ENCODE peak calls at places on chromosomes 5 and 9, in seven cellular contexts. J is kidney epithelial cell, G is NB4, F is fibroblast of mammary gland, I is SK-N-SH, B is body of pancreas, A is thyroid gland. M is an unnamed sample.

GRCh38 chr9:419571-420156 is 205.0 kb downstream of the DOCK8 start:
- DNase-seq in J (no peak), G (no peak), F (peak; percentile 25), I (no peak), B (no peak), A (no peak), M (no peak)

GRCh38 chr5:35773936-35774335 is 82.8 kb upstream of the IL7R start:
- DNase-seq in J (no peak), G (no peak), F (peak; percentile 93), I (no peak), B (no peak), A (no peak), M (no peak)

GRCh38 chr5:32710335-32710858 is 724 bp upstream of the NPR3 start:
- DNase-seq in J (no peak), G (no peak), F (peak; percentile 21), I (peak; percentile 41), B (peak; percentile 25), A (peak; percentile 67), M (no peak)

GRCh38 chr5:4189317-4189716 is 593.7 kb downstream of the IRX1 start:
- DNase-seq in J (no peak), G (no peak), F (no peak), I (no peak), B (no peak), A (no peak), M (no peak)

GRCh38 chr5:90932052-90932699 is 373.6 kb downstream of the ADGRV1 start:
- DNase-seq in J (no peak), G (peak; percentile 59), F (peak; percentile 69), I (peak; percentile 77), B (peak; percentile 42), A (peak; percentile 53), M (peak; percentile 68)

GRCh38 chr5:168209561-168209960 is 81.9 kb upstream of the WWC1 start:
- DNase-seq in J (no peak), G (no peak), F (no peak), I (no peak), B (no peak), A (no peak), M (no peak)

GRCh38 chr9:77793909-77794308 is 145.8 kb upstream of the GNA14 start:
- DNase-seq in J (no peak), G (no peak), F (peak; percentile 73), I (no peak), B (no peak), A (no peak), M (no peak)

GRCh38 chr5:121053055-121053985 is 589.2 kb downstream of the PRR16 start:
- DNase-seq in J (no peak), G (no peak), F (no peak), I (peak; percentile 46), B (no peak), A (no peak), M (peak; percentile 36)

GRCh38 chr9:136996361-136997281 is at the start of gene CLIC3:
- DNase-seq in J (no peak), G (peak; percentile 54), F (no peak), I (peak; percentile 68), B (peak; percentile 20), A (peak; percentile 92), M (peak; percentile 42)

GRCh38 chr5:35089688-35090314 is 42.1 kb upstream of the AGXT2 start:
- DNase-seq in J (peak; percentile 19), G (peak; percentile 67), F (peak; percentile 82), I (peak; percentile 48), B (peak; percentile 75), A (peak; percentile 64), M (peak; percentile 50)

GRCh38 chr5:170522211-170523128 is 18.6 kb downstream of the KCNIP1 start:
- DNase-seq in J (peak; percentile 96), G (no peak), F (peak; percentile 18), I (no peak), B (peak; percentile 74), A (peak; percentile 44), M (no peak)

GRCh38 chr5:998276-998974 is 10.2 kb upstream of the NKD2 start:
- DNase-seq in J (no peak), G (no peak), F (no peak), I (no peak), B (peak; percentile 6), A (no peak), M (no peak)

GRCh38 chr5:120039111-120039510 is 409.8 kb downstream of the FAM170A start:
- DNase-seq in J (no peak), G (no peak), F (no peak), I (no peak), B (no peak), A (no peak), M (no peak)

GRCh38 chr5:139108056-139108811 is 89.9 kb downstream of the SIL1 start:
- DNase-seq in J (no peak), G (no peak), F (peak; percentile 31), I (no peak), B (peak; percentile 77), A (peak; percentile 84), M (no peak)

GRCh38 chr9:15612962-15613361 is 60.1 kb downstream of the CCDC171 start:
- DNase-seq in J (no peak), G (no peak), F (no peak), I (no peak), B (no peak), A (no peak), M (no peak)

GRCh38 chr5:69312459-69313160 is 20.0 kb downstream of the CCDC125 start:
- DNase-seq in J (no peak), G (no peak), F (no peak), I (no peak), B (no peak), A (no peak), M (no peak)

GRCh38 chr5:5826911-5827310 is 404.4 kb downstream of the ICE1 start:
- DNase-seq in J (no peak), G (no peak), F (peak; percentile 29), I (no peak), B (no peak), A (no peak), M (no peak)

DNA sequence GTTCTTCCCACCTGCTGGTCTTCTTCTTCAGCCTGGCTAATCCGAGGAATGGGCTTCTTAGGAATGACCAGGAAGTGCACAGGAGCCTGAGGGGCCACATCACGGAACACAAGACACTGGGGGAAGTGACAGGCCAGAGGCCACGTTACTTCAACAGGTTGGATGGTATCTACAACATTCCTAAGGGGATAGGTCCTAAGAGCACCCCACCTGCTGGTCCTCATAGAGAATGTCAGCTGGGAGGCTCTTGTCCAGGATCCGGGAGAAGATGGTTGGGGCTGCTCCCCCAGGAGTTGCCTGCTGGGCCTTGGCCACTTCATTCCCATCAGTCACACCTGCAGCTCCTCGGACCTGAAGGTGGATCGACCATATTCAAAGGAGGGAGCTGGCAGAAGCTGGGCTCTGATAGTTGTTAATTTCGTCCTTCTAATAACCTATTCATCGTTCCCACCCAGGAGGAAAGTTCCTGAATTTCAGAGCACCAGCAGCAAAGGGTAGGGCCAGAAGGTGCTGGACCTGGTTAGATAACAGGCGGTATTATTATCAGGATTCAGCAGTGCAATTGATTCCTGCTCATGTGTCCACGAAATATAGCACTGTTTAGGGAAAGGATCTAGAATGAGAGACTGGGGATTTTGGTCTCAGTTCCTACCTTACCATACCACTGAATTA is 1.3 kb downstream of the HINT2 start:
- DNase-seq in J (no peak), G (peak; percentile 21), F (peak; percentile 39), I (peak; percentile 39), B (peak; percentile 18), A (no peak), M (no peak)
- H3K4me3 ChIP-seq in J (no peak overlapping the region), G (peak overlapping the region; percentile 67), F (no peak overlapping the region), I (no peak overlapping the region), B (no peak overlapping the region), A (no peak overlapping the region), M (peak overlapping the region; percentile 93)

DNA sequence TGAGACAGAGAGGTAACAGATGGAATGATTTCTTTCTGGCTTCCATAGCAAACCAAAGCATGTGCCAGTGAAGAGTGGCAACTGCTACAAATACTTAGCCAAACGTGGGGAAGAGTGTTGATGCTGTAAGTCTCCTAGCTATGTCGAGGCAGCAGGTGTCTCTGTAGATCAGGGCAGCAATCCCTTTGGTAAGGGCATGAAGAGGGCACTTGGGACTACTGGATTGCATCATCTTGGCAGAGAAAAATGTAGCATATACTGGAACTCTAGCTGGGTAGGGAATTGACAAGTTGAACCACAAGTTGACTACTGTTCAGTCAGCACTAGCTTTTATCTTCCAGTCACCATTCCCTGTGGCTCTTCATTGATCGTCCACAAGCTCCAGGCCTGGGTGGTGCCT is 75.8 kb downstream of the GHR start:
- DNase-seq in J (no peak), G (no peak), F (no peak), I (no peak), B (no peak), A (no peak), M (no peak)
- TF ChIP-seq CTCF in J (no peak), G (no peak), F (no peak), I (no peak), B (no peak), A (no peak), M (no peak)

GRCh38 chr9:97502984-97503861 is 1.8 kb downstream of the TMOD1 start:
- DNase-seq in J (no peak), G (no peak), F (no peak), I (peak; percentile 47), B (peak; percentile 34), A (no peak), M (peak; percentile 54)
- H3K4me3 ChIP-seq in J (no peak overlapping the region), G (no peak overlapping the region), F (no peak overlapping the region), I (peak overlapping the region; percentile 60), B (no peak overlapping the region), A (peak overlapping the region; percentile 94), M (peak overlapping the region; percentile 94)

DNA sequence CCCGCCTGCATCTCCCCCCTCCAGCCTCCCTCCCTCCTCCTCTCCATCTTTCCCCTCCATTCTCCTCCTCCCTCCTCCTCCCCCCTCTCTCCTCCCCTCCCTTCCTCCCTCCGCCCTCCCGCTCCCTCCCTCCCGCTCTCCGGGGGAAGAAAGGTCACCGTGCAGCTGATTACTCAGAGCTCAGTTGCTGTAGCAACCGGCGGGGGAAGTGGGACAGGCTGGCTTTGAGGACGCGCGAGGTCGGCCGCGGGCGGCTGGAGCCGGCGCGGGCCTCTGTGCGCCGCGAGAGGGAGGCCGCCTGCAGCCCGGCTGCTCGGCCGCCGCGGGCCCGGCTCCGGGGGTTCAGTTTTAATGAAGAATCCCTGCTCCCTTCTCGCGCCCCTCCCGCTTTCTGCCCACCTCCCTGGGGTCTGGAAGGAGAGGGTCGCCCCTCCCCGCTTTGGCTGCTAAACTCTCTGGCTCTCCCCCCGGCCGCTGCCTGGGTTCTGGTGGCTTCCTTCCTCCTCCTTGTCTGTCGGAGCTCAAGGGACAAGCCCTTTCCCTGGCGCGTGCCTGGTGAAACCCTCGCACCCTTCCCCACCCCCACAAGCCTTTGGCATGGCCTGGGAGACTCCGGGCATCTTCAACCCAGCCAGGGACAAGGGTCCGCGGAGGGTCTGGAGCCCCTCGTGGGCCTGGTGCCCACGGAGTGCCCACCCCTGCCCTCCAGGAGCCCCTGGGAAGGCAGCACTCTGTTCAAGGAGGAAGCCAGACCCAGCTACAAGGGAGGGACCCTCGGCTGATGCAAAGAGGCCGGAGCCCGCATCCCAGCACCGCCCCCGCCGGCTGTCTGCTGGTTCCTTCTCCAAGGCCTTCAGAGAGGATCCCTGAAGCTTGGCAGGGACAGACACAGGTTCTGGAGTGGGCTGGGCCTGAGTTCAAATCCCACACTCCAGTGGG is 160.3 kb downstream of the C9orf50 start:
- DNase-seq in J (peak; percentile 92), G (peak; percentile 98), F (peak; percentile 98), I (peak; percentile 96), B (peak; percentile 98), A (peak; percentile 99), M (peak; percentile 98)
- TF ChIP-seq CTCF in J (peak; percentile 15), G (no peak), F (no peak), I (no peak), B (no peak), A (no peak), M (peak; percentile 10)